ENCODE peak calls at places on chromosomes 5 and 9, in seven cellular contexts. E is activated T-cell treated with anti-CD3 and anti-CD28 coated beads, Interleukin-2, amount 50 U/mL, for 24 hours; H is right cardiac atrium; Z is pons; C is GM19239; L is stimulated activated CD8-positive, alpha-beta memory T cell treated with anti-CD3 and anti-CD28 coated beads, Interleukin-7, amount 100 ng/mL, for 24 hours; R is astrocyte of the spinal cord. G is an unnamed sample.

GRCh38 chr5:76807296-76807695 is 11.5 kb upstream of the F2RL1 start:
- DNase-seq in C (no peak), E (no peak), R (peak), H (no peak), L (no peak), Z (no peak), G (peak)

GRCh38 chr5:142819292-142819691 is 49.1 kb downstream of the ARHGAP26 start:
- DNase-seq in Z (no peak), E (no peak), L (no peak), C (no peak), R (no peak), H (no peak), G (no peak)

GRCh38 chr9:137550241-137550621 is at the start of gene PNPLA7:
- DNase-seq in C (peak), L (no peak), E (peak), R (peak), H (peak), Z (peak), G (peak)

GRCh38 chr9:72356019-72356653 is 8.9 kb downstream of the ZFAND5 start:
- DNase-seq in Z (peak), E (no peak), H (no peak), R (peak), C (no peak), L (no peak), G (no peak)

GRCh38 chr5:93385665-93386064 is 195.4 kb downstream of the NR2F1-AS1 start:
- DNase-seq in E (no peak), Z (no peak), H (no peak), C (no peak), R (peak), L (no peak), G (no peak)

GRCh38 chr5:1185652-1186350 is 15.6 kb upstream of the SLC6A19 start:
- DNase-seq in R (no peak), L (no peak), E (no peak), H (peak), C (no peak), Z (no peak), G (no peak)

GRCh38 chr9:21392270-21392669 is 7.1 kb upstream of the IFNA2 start:
- DNase-seq in C (no peak), Z (no peak), R (no peak), E (no peak), L (no peak), H (no peak), G (no peak)

GRCh38 chr5:36744678-36745659 is 131.6 kb upstream of the NIPBL start:
- DNase-seq in Z (peak), C (peak), H (peak), L (no peak), E (peak), R (peak), G (peak)

GRCh38 chr5:39566891-39567290 is 142.1 kb upstream of the DAB2 start:
- DNase-seq in H (peak), E (no peak), L (no peak), Z (no peak), C (no peak), R (no peak), G (no peak)

GRCh38 chr5:31421806-31422586 is 109.9 kb downstream of the DROSHA start:
- DNase-seq in Z (no peak), R (no peak), H (no peak), C (no peak), E (no peak), L (no peak), G (no peak)

GRCh38 chr5:1137567-1138444 is 25.9 kb upstream of the SLC12A7 start:
- DNase-seq in H (no peak), C (no peak), R (no peak), Z (no peak), L (no peak), E (no peak), G (no peak)

GRCh38 chr5:154189256-154189818 is 1.2 kb upstream of the GALNT10 start:
- DNase-seq in Z (no peak), H (no peak), R (peak), L (no peak), E (no peak), C (no peak), G (no peak)

G was measured in SJSA1.